ENCODE peak calls at places on chromosomes 5 and 9, in eight cellular contexts. F is A549, X is Panc1, Q is HepG2, L is HCT116, C is GM12878, N is SK-N-SH, M is GM23338. P is an unnamed sample.
A peak's percentile ranks its signal among the peaks of the same experiment; 100 is the strongest.

GRCh38 chr9:126160854-126161329 is 165.7 kb upstream of the MVB12B start:
- DNase-seq in N (no peak), F (no peak), Q (no peak), X (no peak), M (no peak), L (no peak), C (no peak), P (no peak)

GRCh38 chr5:147791181-147791580 is 8.7 kb upstream of the JAKMIP2 start:
- DNase-seq in Q (no peak), L (no peak), F (no peak), X (no peak), C (no peak), M (no peak), N (no peak), P (no peak)

GRCh38 chr5:73638344-73639095 is 12.5 kb downstream of the ARHGEF28 start:
- DNase-seq in Q (no peak), L (no peak), M (no peak), N (no peak), F (peak; percentile 33), X (peak; percentile 83), C (no peak), P (no peak)

GRCh38 chr9:16744386-16744785 is 126.1 kb downstream of the BNC2 start:
- DNase-seq in X (no peak), N (no peak), M (no peak), L (no peak), F (no peak), C (no peak), Q (no peak), P (no peak)

GRCh38 chr5:9835121-9835770 is 205.1 kb upstream of the TAS2R1 start:
- DNase-seq in Q (no peak), N (no peak), M (peak; percentile 37), C (no peak), L (no peak), F (no peak), X (no peak), P (no peak)

GRCh38 chr5:134247825-134248224 is 22.0 kb upstream of the PPP2CA start:
- DNase-seq in C (no peak), X (no peak), L (no peak), N (no peak), Q (no peak), F (no peak), M (peak; percentile 80), P (no peak)

GRCh38 chr9:72960446-72960845 is 7.6 kb upstream of the ALDH1A1 start:
- DNase-seq in C (no peak), L (no peak), N (no peak), Q (no peak), X (no peak), F (peak; percentile 70), M (no peak), P (no peak)

GRCh38 chr5:53448851-53449250 is 31.6 kb upstream of the FST start:
- DNase-seq in C (no peak), X (no peak), F (no peak), N (no peak), L (no peak), Q (no peak), M (no peak), P (no peak)

GRCh38 chr5:177605078-177605477 is 5.1 kb downstream of the B4GALT7 start:
- DNase-seq in C (no peak), M (no peak), N (no peak), L (no peak), F (no peak), X (no peak), Q (no peak), P (no peak)

GRCh38 chr5:172283862-172284274 is 304 bp upstream of the UBTD2 start:
- DNase-seq in C (no peak), Q (peak; percentile 50), M (peak; percentile 93), X (no peak), L (no peak), N (peak; percentile 98), F (peak; percentile 81), P (peak; percentile 29)

GRCh38 chr5:178467261-178468195 is 122.7 kb downstream of the COL23A1 start:
- DNase-seq in N (no peak), F (no peak), M (no peak), Q (no peak), C (no peak), X (no peak), L (no peak), P (peak; percentile 76)

GRCh38 chr9:119802621-119803020 is 433.4 kb upstream of the BRINP1 start:
- DNase-seq in C (no peak), N (no peak), M (peak; percentile 3), X (no peak), L (no peak), F (no peak), Q (no peak), P (no peak)

GRCh38 chr9:3662671-3663070 is 136.9 kb upstream of the RFX3 start:
- DNase-seq in C (no peak), N (no peak), L (no peak), Q (no peak), M (no peak), F (no peak), X (no peak), P (no peak)

GRCh38 chr5:668299-668995 is 24.7 kb downstream of the TPPP start:
- DNase-seq in Q (no peak), F (no peak), C (no peak), N (no peak), M (no peak), L (no peak), X (no peak), P (no peak)

GRCh38 chr5:29769474-29769873 is 1424.0 kb upstream of the CDH6 start:
- DNase-seq in M (no peak), L (no peak), F (no peak), C (no peak), X (no peak), Q (no peak), N (no peak), P (no peak)

GRCh38 chr5:126044111-126044668 is 379.0 kb upstream of the GRAMD2B start:
- DNase-seq in F (no peak), L (no peak), X (peak; percentile 17), C (no peak), M (no peak), Q (no peak), N (peak; percentile 58), P (no peak)

GRCh38 chr5:123035320-123035949 is 1.1 kb downstream of the PPIC start:
- DNase-seq in F (peak; percentile 83), M (peak; percentile 84), L (peak; percentile 52), C (no peak), N (peak; percentile 35), X (peak; percentile 27), Q (peak; percentile 6), P (no peak)

GRCh38 chr5:126054593-126055347 is 368.4 kb upstream of the GRAMD2B start:
- DNase-seq in N (peak; percentile 41), X (no peak), M (peak; percentile 59), F (no peak), L (no peak), C (no peak), Q (no peak), P (no peak)

GRCh38 chr9:86614871-86615849 is 260.9 kb upstream of the TUT7 start:
- DNase-seq in F (peak; percentile 12), X (no peak), C (no peak), M (peak; percentile 74), L (no peak), N (peak; percentile 33), Q (peak; percentile 37), P (no peak)

GRCh38 chr9:107734231-107735014 is 244.9 kb upstream of the KLF4 start:
- DNase-seq in L (no peak), F (no peak), M (no peak), X (no peak), C (no peak), Q (no peak), N (no peak), P (no peak)

GRCh38 chr5:79189439-79190234 is 46.3 kb upstream of the JMY start:
- DNase-seq in L (no peak), Q (no peak), C (no peak), M (no peak), F (no peak), X (no peak), N (peak; percentile 22), P (no peak)

GRCh38 chr9:130698514-130698913 is 4.9 kb downstream of the EXOSC2 start:
- DNase-seq in Q (peak; percentile 65), N (no peak), X (no peak), M (no peak), C (no peak), F (no peak), L (no peak), P (no peak)

GRCh38 chr5:179732918-179733763 is 519 bp downstream of the MAML1 start:
- DNase-seq in F (peak; percentile 54), N (peak; percentile 83), L (no peak), X (no peak), M (peak; percentile 58), Q (no peak), C (no peak), P (no peak)

GRCh38 chr9:85215936-85216335 is 525.8 kb downstream of the AGTPBP1 start:
- DNase-seq in M (no peak), C (no peak), Q (no peak), L (no peak), N (no peak), X (no peak), F (no peak), P (no peak)

GRCh38 chr5:178793156-178793555 is 62.7 kb upstream of the ZNF354A start:
- DNase-seq in M (peak; percentile 90), Q (peak; percentile 21), F (peak; percentile 28), L (peak; percentile 16), N (peak; percentile 71), C (no peak), X (no peak), P (no peak)

GRCh38 chr5:81303563-81303962 is 2.2 kb downstream of the ZCCHC9 start:
- DNase-seq in N (no peak), M (no peak), L (no peak), X (peak; percentile 93), F (no peak), C (no peak), Q (peak; percentile 20), P (no peak)
- TF ChIP-seq CTCF in N (no peak), M (no peak), L (no peak), X (no peak), F (no peak), C (no peak), Q (no peak), P (no peak)

DNA sequence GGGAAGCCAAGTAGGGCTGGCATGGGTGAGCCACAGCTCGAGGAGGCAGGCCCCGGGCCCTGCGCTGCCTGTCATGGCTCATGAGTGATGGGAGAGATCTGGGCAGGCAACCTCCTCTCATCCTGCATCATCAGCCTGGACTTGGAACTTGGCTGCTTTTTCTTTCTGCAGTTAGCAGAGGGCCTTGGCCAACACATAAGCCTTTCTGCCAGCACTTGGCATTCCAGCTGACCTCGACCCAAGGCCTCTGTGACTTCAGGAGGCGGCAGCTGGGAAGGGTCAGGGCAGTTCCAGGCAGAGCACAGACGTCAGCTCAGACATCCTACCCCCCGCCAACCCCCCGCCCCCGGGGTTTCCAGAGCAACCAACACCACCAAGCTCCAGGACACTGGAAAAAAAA is 7.6 kb downstream of the S1PR3 start:
- DNase-seq in C (no peak), Q (no peak), M (no peak), F (peak; percentile 65), X (no peak), N (no peak), L (no peak), P (no peak)
- TF ChIP-seq REST in C (no peak), Q (no peak), M (no peak), F (no peak), X (no peak), N (no peak), L (no peak), P (no peak)

GRCh38 chr5:129172561-129172960 is 78.0 kb downstream of the ISOC1 start:
- DNase-seq in L (peak; percentile 12), N (peak; percentile 11), M (peak; percentile 24), Q (no peak), F (peak; percentile 2), X (no peak), C (no peak), P (no peak)
- TF ChIP-seq CTCF in L (peak; percentile 37), N (peak; percentile 35), M (peak; percentile 44), Q (no peak), F (peak; percentile 25), X (peak; percentile 11), C (no peak), P (no peak)

GRCh38 chr5:111742595-111742994 is 14.4 kb downstream of the NREP start:
- DNase-seq in N (no peak), X (no peak), F (no peak), L (no peak), C (no peak), M (no peak), Q (peak; percentile 96), P (no peak)
- TF ChIP-seq REST in N (no peak), X (no peak), F (no peak), L (no peak), C (no peak), M (no peak), Q (peak; percentile 48), P (no peak)